ENCODE peak calls at places on chromosomes 11 and 22, in four cellular contexts. A, R, Q and M are unnamed samples.

GRCh38 chr11:74019104-74019738 is 10.3 kb upstream of the UCP3 start:
- DNase-seq in Q (no peak), A (peak), R (no peak), M (no peak)

GRCh38 chr11:67606150-67606476 is 623 bp upstream of the NDUFV1 start:
- DNase-seq in Q (no peak), R (no peak), A (no peak), M (no peak)

GRCh38 chr11:99351620-99352019 is 330.9 kb downstream of the CNTN5 start:
- DNase-seq in A (peak), R (no peak), Q (peak), M (no peak)

GRCh38 chr11:69807416-69807815 is 11.8 kb downstream of the FGF3 start:
- DNase-seq in Q (no peak), R (no peak), A (no peak), M (no peak)

GRCh38 chr11:61667684-61668320 is 12.4 kb upstream of the DAGLA start:
- DNase-seq in Q (no peak), R (no peak), A (no peak), M (no peak)

GRCh38 chr22:20885557-20886323 is 26.9 kb downstream of the SNAP29 start:
- DNase-seq in R (peak), A (peak), Q (peak), M (peak)

GRCh38 chr11:103532133-103532788 is 423.0 kb downstream of the DYNC2H1 start:
- DNase-seq in R (no peak), Q (no peak), A (peak), M (no peak)

GRCh38 chr11:518463-519202 is 11.6 kb upstream of the RNH1 start:
- DNase-seq in A (peak), Q (peak), R (peak), M (peak)

GRCh38 chr22:23751441-23751996 is 607 bp upstream of the ZNF70 start:
- DNase-seq in R (no peak), Q (no peak), A (peak), M (no peak)

GRCh38 chr11:74311352-74311926 is at the start of gene P4HA3:
- DNase-seq in A (peak), Q (no peak), R (peak), M (peak)

GRCh38 chr22:23253475-23254055 is 73.3 kb downstream of the BCR start:
- DNase-seq in A (no peak), R (no peak), Q (no peak), M (no peak)

GRCh38 chr22:38886333-38886732 is 14.3 kb upstream of the CBX6 start:
- DNase-seq in R (no peak), A (no peak), Q (no peak), M (no peak)

GRCh38 chr11:12792018-12792417 is 117.8 kb downstream of the TEAD1 start:
- DNase-seq in Q (no peak), R (no peak), A (no peak), M (no peak)

GRCh38 chr11:353315-353857 is 15.9 kb upstream of the B4GALNT4 start:
- DNase-seq in Q (no peak), R (peak), A (peak), M (no peak)

GRCh38 chr11:61356701-61357100 is 5.0 kb downstream of the CYB561A3 start:
- DNase-seq in A (no peak), R (no peak), Q (no peak), M (no peak)

GRCh38 chr22:27804683-27805297 is 3.2 kb upstream of the MN1 start:
- DNase-seq in A (peak), R (peak), Q (no peak), M (peak)

GRCh38 chr11:71266114-71266833 is 13.9 kb upstream of the SHANK2 start:
- DNase-seq in A (no peak), Q (no peak), R (no peak), M (no peak)

GRCh38 chr11:9817191-9817590 is 153.3 kb downstream of the SWAP70 start:
- DNase-seq in Q (no peak), R (no peak), A (no peak), M (no peak)

GRCh38 chr11:26229270-26229669 is 102.7 kb upstream of the ANO3 start:
- DNase-seq in A (peak), R (no peak), Q (no peak), M (no peak)

GRCh38 chr22:35039625-35040024 is 26.3 kb upstream of the ISX start:
- DNase-seq in R (no peak), A (no peak), Q (no peak), M (no peak)

GRCh38 chr22:20979243-20979809 is 2.8 kb upstream of the LZTR1 start:
- DNase-seq in A (peak), R (no peak), Q (peak), M (no peak)

GRCh38 chr11:105100206-105100605 is 39.4 kb downstream of the CARD18 start:
- DNase-seq in Q (no peak), R (no peak), A (no peak), M (no peak)

GRCh38 chr11:132586801-132587200 is 945.5 kb downstream of the OPCML start:
- DNase-seq in A (no peak), R (no peak), Q (peak), M (no peak)

GRCh38 chr22:48836673-48837340 is 990.9 kb downstream of the BRD1 start:
- DNase-seq in R (no peak), A (no peak), Q (no peak), M (no peak)

GRCh38 chr11:31798057-31799035 is 12.8 kb downstream of the PAX6 start:
- DNase-seq in R (no peak), Q (no peak), A (no peak), M (no peak)

GRCh38 chr11:130644187-130644586 is 195.7 kb downstream of the ADAMTS15 start:
- DNase-seq in Q (no peak), R (no peak), A (no peak), M (no peak)

GRCh38 chr11:19984048-19984742 is 176.1 kb downstream of the DBX1 start:
- DNase-seq in R (no peak), Q (no peak), A (no peak), M (no peak)

GRCh38 chr22:30694638-30695350 is at the start of gene OSBP2:
- DNase-seq in R (no peak), Q (no peak), A (no peak), M (no peak)

GRCh38 chr11:97965849-97966646 is 1054.7 kb upstream of the CNTN5 start:
- DNase-seq in A (peak), Q (no peak), R (no peak), M (no peak)

GRCh38 chr11:14042686-14043440 is 80.3 kb downstream of the SPON1 start:
- DNase-seq in R (no peak), Q (no peak), A (no peak), M (no peak)

GRCh38 chr11:20000393-20001134 is 159.7 kb downstream of the DBX1 start:
- DNase-seq in R (no peak), Q (no peak), A (no peak), M (no peak)

GRCh38 chr11:63871962-63872832 is 33.3 kb downstream of the MARK2 start:
- DNase-seq in R (peak), Q (no peak), A (peak), M (peak)

GRCh38 chr11:1917523-1918435 is 1.7 kb upstream of the TNNT3 start:
- DNase-seq in Q (no peak), R (no peak), A (no peak), M (no peak)

GRCh38 chr22:18905540-18906409 is at the start of gene DGCR6:
- DNase-seq in A (no peak), Q (no peak), R (no peak), M (no peak)